ENCODE peak calls at places on chromosomes 7 and 10, in six cellular contexts. N is right cardiac atrium; X is heart left ventricle; Z is heart right ventricle; A is mucosa of descending colon; R is CD8-positive, alpha-beta memory T cell. Q is an unnamed sample.

GRCh38 chr10:110780704-110781103 is 91.0 kb upstream of the PDCD4 start:
- DNase-seq in X (peak; percentile 71), A (no peak), R (no peak), Z (peak; percentile 48), N (peak; percentile 66), Q (no peak)

GRCh38 chr10:122853665-122854313 is 8.1 kb upstream of the CUZD1 start:
- DNase-seq in Z (no peak), R (no peak), N (no peak), A (no peak), X (no peak), Q (no peak)

GRCh38 chr10:75542902-75543301 is 111.5 kb downstream of the LRMDA start:
- DNase-seq in Z (no peak), N (no peak), R (no peak), A (peak; percentile 51), X (no peak), Q (peak; percentile 20)

GRCh38 chr10:11874568-11875182 is 51.5 kb downstream of the PROSER2 start:
- DNase-seq in X (peak; percentile 62), R (peak; percentile 57), N (peak; percentile 85), A (no peak), Z (peak; percentile 35), Q (peak; percentile 67)

GRCh38 chr10:84933402-84933801 is 605.0 kb downstream of the CCSER2 start:
- DNase-seq in A (no peak), R (no peak), N (peak; percentile 28), X (no peak), Z (no peak), Q (no peak)

GRCh38 chr7:45715471-45716352 is 141.5 kb downstream of the ADCY1 start:
- DNase-seq in Z (no peak), X (no peak), A (no peak), R (no peak), N (peak; percentile 30), Q (no peak)

GRCh38 chr7:98613601-98614425 is 3.3 kb upstream of the NPTX2 start:
- DNase-seq in A (no peak), X (no peak), N (no peak), Z (no peak), R (no peak), Q (no peak)

GRCh38 chr10:86945361-86946214 is 11.8 kb downstream of the MMRN2 start:
- DNase-seq in R (no peak), Z (no peak), A (no peak), X (peak; percentile 22), N (peak; percentile 85), Q (peak; percentile 56)

GRCh38 chr7:141590666-141591065 is 39.5 kb downstream of the AGK start:
- DNase-seq in Z (no peak), A (no peak), N (no peak), X (no peak), R (no peak), Q (no peak)

GRCh38 chr7:48262606-48263005 is 91.3 kb downstream of the ABCA13 start:
- DNase-seq in A (no peak), Z (no peak), R (no peak), N (no peak), X (no peak), Q (no peak)

GRCh38 chr10:18400201-18400910 is 251.0 kb downstream of the NSUN6 start:
- DNase-seq in X (no peak), Z (no peak), R (no peak), N (no peak), A (peak; percentile 79), Q (no peak)

GRCh38 chr10:7887417-7887816 is 69.1 kb downstream of the TAF3 start:
- DNase-seq in Z (no peak), R (no peak), N (no peak), A (no peak), X (no peak), Q (no peak)

GRCh38 chr7:55939514-55940123 is 12.1 kb upstream of the MRPS17 start:
- DNase-seq in N (no peak), A (no peak), X (no peak), Z (no peak), R (no peak), Q (no peak)

GRCh38 chr7:44881610-44882009 is 3.7 kb downstream of the PURB start:
- DNase-seq in X (no peak), R (no peak), Z (no peak), N (no peak), A (no peak), Q (no peak)

GRCh38 chr7:69276011-69276729 is 322.1 kb upstream of the AUTS2 start:
- DNase-seq in R (no peak), N (peak; percentile 56), X (no peak), A (no peak), Z (no peak), Q (no peak)

GRCh38 chr7:1329966-1330915 is 97.6 kb downstream of the UNCX start:
- DNase-seq in R (no peak), Z (no peak), X (no peak), A (peak; percentile 30), N (no peak), Q (no peak)

GRCh38 chr10:72041491-72041890 is 46.9 kb downstream of the SPOCK2 start:
- DNase-seq in N (no peak), Z (no peak), R (no peak), X (no peak), A (no peak), Q (no peak)

GRCh38 chr10:89651916-89652573 is 7.0 kb upstream of the PANK1 start:
- DNase-seq in A (no peak), X (no peak), N (no peak), Z (no peak), R (no peak), Q (no peak)

GRCh38 chr10:30645340-30645827 is 15.8 kb upstream of the LYZL2 start:
- DNase-seq in R (no peak), A (no peak), Z (peak; percentile 21), X (peak; percentile 75), N (peak; percentile 71), Q (no peak)

GRCh38 chr10:93071177-93071472 is 2.6 kb upstream of the CYP26A1 start:
- DNase-seq in X (no peak), A (no peak), N (no peak), R (no peak), Z (no peak), Q (no peak)
- H3K4me1 ChIP-seq in X (peaks cover 50% of the 10 kb centered on the region), A (peaks cover 46% of the 10 kb centered on the region), N (peaks cover 5% of the 10 kb centered on the region), R (peaks cover 4% of the 10 kb centered on the region), Z (peaks cover 48% of the 10 kb centered on the region), Q (peaks cover 14% of the 10 kb centered on the region)

DNA sequence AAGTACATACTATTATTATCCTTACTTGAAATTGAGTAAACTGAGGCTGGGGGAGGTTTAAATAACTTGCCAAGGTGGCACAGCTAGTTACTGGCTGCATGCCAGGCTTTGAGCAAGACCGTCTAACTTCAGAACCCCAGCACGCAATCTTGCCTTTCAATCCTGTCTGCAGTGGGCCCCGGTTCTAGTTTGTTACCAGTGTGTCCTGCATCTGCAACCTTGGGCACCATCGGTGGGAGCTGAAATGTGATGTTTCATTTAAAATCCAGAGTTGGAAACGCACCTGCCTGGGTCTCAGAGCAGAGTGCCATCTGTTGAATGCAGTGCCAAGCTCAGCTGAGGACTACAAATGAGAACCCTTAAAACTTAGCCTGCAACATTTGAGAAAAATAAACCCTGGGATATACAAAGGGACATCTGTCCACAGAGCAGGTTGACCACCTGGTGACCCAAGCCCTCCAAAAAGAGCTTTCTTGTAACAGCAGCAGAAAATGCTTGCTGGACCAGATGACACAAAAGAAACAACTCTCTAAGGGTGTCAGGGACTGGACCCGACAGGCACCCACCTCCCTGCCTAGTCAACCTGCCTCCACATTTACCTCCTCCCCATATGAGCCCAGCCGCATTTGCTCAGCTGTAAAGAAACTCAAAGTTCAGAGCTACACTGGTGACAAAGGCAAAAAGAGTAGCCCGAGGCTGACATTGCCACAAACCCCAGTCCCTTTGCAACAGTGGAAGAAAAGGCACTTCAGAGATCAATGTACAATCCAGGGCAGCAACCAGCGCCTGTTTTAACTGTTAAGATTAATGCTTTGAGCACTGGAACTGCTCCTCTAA is 1.7 kb downstream of the SH3PXD2A start:
- DNase-seq in R (no peak), A (no peak), Z (no peak), X (peak; percentile 38), N (no peak), Q (no peak)
- H3K4me1 ChIP-seq in R (peaks cover 12% of the 10 kb centered on the region), A (peaks cover 42% of the 10 kb centered on the region), Z (peaks cover 68% of the 10 kb centered on the region), X (peaks cover 70% of the 10 kb centered on the region), N (peaks cover 33% of the 10 kb centered on the region), Q (peaks cover 27% of the 10 kb centered on the region)

DNA sequence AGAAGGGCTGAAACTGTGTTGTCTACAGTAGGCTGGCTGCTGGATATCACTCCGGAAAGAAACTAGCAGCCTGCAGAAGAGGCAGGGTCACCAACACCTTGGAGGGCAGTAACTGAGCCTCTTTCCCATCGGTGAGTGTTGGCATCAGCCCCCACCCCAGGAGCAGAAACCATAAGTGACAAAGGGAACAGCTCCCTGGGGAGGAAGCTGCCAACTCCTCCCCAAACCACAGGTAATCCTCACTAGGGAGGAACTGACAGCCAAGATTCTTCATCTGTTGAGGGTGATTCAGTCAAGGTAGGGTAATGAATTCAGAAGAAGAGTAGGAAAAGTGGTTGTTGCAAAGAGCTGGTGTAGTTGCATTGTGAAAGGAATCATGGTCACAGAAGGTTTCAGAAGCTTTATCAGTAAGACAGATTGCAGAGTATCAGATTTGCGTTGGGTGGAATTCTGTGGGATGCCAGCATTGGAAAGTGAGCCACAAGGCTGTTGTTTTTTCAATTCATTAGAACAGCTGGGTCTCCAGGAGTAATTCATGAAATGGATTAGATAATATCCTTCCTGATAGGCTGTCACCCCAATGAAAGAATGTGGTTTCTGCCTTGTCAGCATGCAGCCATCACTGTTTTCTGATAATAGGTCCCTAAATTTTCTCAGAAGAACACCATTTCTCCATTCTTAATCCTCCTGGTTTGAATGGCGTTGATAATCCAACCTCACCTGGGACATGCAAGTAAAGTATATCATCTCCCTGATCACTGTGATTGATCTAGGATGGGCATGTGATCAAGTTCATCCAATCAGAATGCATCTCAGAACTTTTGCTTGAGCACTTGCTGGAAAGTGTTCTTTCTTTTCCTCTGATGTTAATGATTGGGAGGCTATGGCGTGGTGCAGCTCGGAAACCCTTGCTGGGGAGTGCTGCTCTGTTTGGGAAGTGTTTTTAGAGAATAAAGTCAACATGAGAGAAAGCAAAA is 75.0 kb upstream of the CTBP2 start:
- DNase-seq in A (no peak), R (no peak), Z (no peak), N (no peak), X (no peak), Q (no peak)
- H3K4me1 ChIP-seq in A (no peaks in the 10 kb centered on the region), R (no peaks in the 10 kb centered on the region), Z (no peaks in the 10 kb centered on the region), N (no peaks in the 10 kb centered on the region), X (no peaks in the 10 kb centered on the region), Q (no peaks in the 10 kb centered on the region)

GRCh38 chr10:121589553-121589952 is 8.7 kb downstream of the FGFR2 start:
- DNase-seq in N (no peak), A (no peak), Z (no peak), X (no peak), R (no peak), Q (no peak)

GRCh38 chr10:121591186-121591585 is 7.1 kb downstream of the FGFR2 start:
- DNase-seq in A (no peak), N (no peak), R (no peak), Z (no peak), X (no peak), Q (no peak)

GRCh38 chr10:121592155-121592890 is 5.9 kb downstream of the FGFR2 start:
- DNase-seq in Z (no peak), R (no peak), N (no peak), A (no peak), X (no peak), Q (no peak)

GRCh38 chr10:121593267-121593666 is 5.0 kb downstream of the FGFR2 start:
- DNase-seq in Z (no peak), X (no peak), A (no peak), R (no peak), N (no peak), Q (no peak)

GRCh38 chr10:121590772-121591171 is 7.5 kb downstream of the FGFR2 start:
- DNase-seq in N (no peak), Z (no peak), R (no peak), A (no peak), X (no peak), Q (peak; percentile 11)
- H3K4me1 ChIP-seq in N (no peaks in the 10 kb centered on the region), Z (no peaks in the 10 kb centered on the region), R (no peaks in the 10 kb centered on the region), A (no peaks in the 10 kb centered on the region), X (no peaks in the 10 kb centered on the region), Q (peaks cover 1% of the 10 kb centered on the region)